ENCODE peak calls at places on chromosomes 7 and 10, in five cellular contexts. L is GM23338, S is substantia nigra, O is adrenal gland, H is uterus. J is an unnamed sample.

GRCh38 chr7:128274890-128275603 is 34.0 kb downstream of the LEP start:
- DNase-seq in H (no peak), S (no peak), L (no peak), O (no peak), J (no peak)

GRCh38 chr7:71077743-71078476 is 54.0 kb upstream of the GALNT17 start:
- DNase-seq in S (no peak), L (no peak), O (no peak), H (no peak), J (no peak)

GRCh38 chr7:42924223-42924877 is 7.6 kb downstream of the PSMA2 start:
- DNase-seq in O (no peak), L (no peak), H (no peak), S (no peak), J (no peak)

GRCh38 chr7:159152816-159153215 is 8.1 kb upstream of the VIPR2 start:
- DNase-seq in H (no peak), O (no peak), L (no peak), S (no peak), J (no peak)

GRCh38 chr10:15120523-15120922 is 23.4 kb downstream of the RPP38 start:
- DNase-seq in S (no peak), O (no peak), L (no peak), H (no peak), J (no peak)

GRCh38 chr7:6430271-6430940 is 17.3 kb downstream of the DAGLB start:
- DNase-seq in H (no peak), L (peak; percentile 59), S (no peak), O (no peak), J (no peak)

GRCh38 chr10:63537511-63537910 is 16.3 kb downstream of the REEP3 start:
- DNase-seq in H (no peak), O (no peak), S (no peak), L (no peak), J (no peak)

GRCh38 chr10:88792656-88793055 is 9.9 kb upstream of the LIPM start:
- DNase-seq in L (no peak), S (no peak), O (peak; percentile 30), H (no peak), J (peak; percentile 20)

GRCh38 chr10:84424731-84425165 is 96.4 kb downstream of the CCSER2 start:
- DNase-seq in S (peak; percentile 79), H (peak; percentile 91), L (peak; percentile 43), O (peak; percentile 76), J (peak; percentile 92)

GRCh38 chr7:1986366-1987083 is 246.2 kb downstream of the MAD1L1 start:
- DNase-seq in L (no peak), S (no peak), H (no peak), O (no peak), J (peak; percentile 7)

GRCh38 chr10:102931643-102932042 is 13.5 kb downstream of the CNNM2 start:
- DNase-seq in L (no peak), O (no peak), H (no peak), S (no peak), J (no peak)

GRCh38 chr10:94224656-94225055 is 138.1 kb downstream of the NOC3L start:
- DNase-seq in S (no peak), L (no peak), H (no peak), O (no peak), J (no peak)

GRCh38 chr7:113086431-113086888 is at the start of gene GPR85:
- DNase-seq in O (peak; percentile 30), L (peak; percentile 86), S (peak; percentile 4), H (peak; percentile 31), J (peak; percentile 50)

GRCh38 chr7:41847171-41847570 is 144.3 kb upstream of the INHBA start:
- DNase-seq in L (no peak), O (no peak), H (no peak), S (no peak), J (no peak)

GRCh38 chr7:88243345-88243909 is 23.6 kb upstream of the SRI start:
- DNase-seq in H (no peak), L (peak; percentile 78), O (peak; percentile 51), S (no peak), J (no peak)

GRCh38 chr10:76133597-76134255 is 702.3 kb downstream of the LRMDA start:
- DNase-seq in S (no peak), L (no peak), H (no peak), O (no peak), J (no peak)

GRCh38 chr10:116316533-116316932 is 7.7 kb upstream of the CCDC172 start:
- DNase-seq in L (no peak), O (no peak), S (no peak), H (no peak), J (no peak)

GRCh38 chr10:77837248-77837924 is 89.2 kb downstream of the DLG5 start:
- DNase-seq in H (no peak), L (peak; percentile 95), O (no peak), S (no peak), J (no peak)

GRCh38 chr10:87657370-87657769 is 2.3 kb upstream of the PAPSS2 start:
- DNase-seq in H (peak; percentile 58), O (peak; percentile 77), S (no peak), L (no peak), J (no peak)

GRCh38 chr10:125871341-125871740 is 9.8 kb downstream of the DHX32 start:
- DNase-seq in L (no peak), O (no peak), S (no peak), H (no peak), J (no peak)

GRCh38 chr7:158812684-158813083 is 16.6 kb downstream of the ESYT2 start:
- DNase-seq in H (no peak), O (no peak), L (no peak), S (no peak), J (no peak)

GRCh38 chr7:95593343-95593742 is 3.0 kb downstream of the PDK4 start:
- DNase-seq in H (no peak), S (no peak), O (no peak), L (no peak), J (no peak)
- H3K27ac ChIP-seq in H (peak overlapping the region; percentile 98), S (no peak overlapping the region), O (peak overlapping the region; percentile 94), L (no peak overlapping the region), J (peak overlapping the region; percentile 98)

GRCh38 chr7:13992621-13992982 is 3.1 kb upstream of the ETV1 start:
- DNase-seq in O (no peak), S (no peak), H (no peak), L (no peak), J (no peak)
- H3K27ac ChIP-seq in O (peak overlapping the region; percentile 87), S (no peak overlapping the region), H (peak overlapping the region; percentile 93), L (peak overlapping the region; percentile 96), J (peak overlapping the region; percentile 79)

DNA sequence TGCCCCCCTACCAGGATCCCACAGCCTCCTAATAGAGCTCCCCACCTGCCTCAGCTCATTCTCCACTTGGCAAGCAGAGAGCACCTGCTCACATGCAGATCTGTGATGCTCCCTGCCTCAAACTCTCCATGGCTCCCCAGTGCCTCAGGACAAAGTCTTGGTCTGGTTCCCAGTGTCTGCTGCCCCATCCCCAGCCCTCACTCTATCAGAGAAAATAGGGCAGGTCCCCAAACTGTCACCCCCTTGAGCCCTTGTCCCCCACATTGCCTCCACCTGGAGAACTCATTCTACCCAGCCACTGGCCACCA is 20.8 kb upstream of the ELN start:
- DNase-seq in H (no peak), L (no peak), O (no peak), S (no peak), J (no peak)
- H3K27ac ChIP-seq in H (no peak overlapping the region), L (no peak overlapping the region), O (no peak overlapping the region), S (no peak overlapping the region), J (no peak overlapping the region)

DNA sequence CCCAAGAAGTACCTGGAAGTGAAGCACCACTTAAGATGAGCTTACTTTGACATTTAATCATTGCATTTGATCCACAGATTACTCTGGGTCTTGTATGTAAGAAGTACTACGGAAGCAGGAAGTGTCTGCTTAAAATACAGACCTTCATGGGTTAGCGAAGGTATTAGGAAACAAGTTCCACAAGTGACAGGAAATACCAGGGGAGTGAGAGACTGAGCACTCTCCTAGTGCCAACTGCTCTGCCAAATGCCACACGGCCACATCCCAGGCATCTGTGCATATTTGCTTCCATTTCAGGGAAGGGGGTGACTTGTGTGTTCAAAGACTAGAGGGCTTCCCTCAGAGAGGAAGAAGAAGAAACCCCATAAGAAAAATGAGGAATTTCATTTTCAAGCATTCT is 57.2 kb upstream of the ANK3 start:
- DNase-seq in O (no peak), H (no peak), L (no peak), S (no peak), J (no peak)
- H3K27ac ChIP-seq in O (no peak overlapping the region), H (no peak overlapping the region), L (no peak overlapping the region), S (peak overlapping the region; percentile 20), J (peak overlapping the region; percentile 59)

DNA sequence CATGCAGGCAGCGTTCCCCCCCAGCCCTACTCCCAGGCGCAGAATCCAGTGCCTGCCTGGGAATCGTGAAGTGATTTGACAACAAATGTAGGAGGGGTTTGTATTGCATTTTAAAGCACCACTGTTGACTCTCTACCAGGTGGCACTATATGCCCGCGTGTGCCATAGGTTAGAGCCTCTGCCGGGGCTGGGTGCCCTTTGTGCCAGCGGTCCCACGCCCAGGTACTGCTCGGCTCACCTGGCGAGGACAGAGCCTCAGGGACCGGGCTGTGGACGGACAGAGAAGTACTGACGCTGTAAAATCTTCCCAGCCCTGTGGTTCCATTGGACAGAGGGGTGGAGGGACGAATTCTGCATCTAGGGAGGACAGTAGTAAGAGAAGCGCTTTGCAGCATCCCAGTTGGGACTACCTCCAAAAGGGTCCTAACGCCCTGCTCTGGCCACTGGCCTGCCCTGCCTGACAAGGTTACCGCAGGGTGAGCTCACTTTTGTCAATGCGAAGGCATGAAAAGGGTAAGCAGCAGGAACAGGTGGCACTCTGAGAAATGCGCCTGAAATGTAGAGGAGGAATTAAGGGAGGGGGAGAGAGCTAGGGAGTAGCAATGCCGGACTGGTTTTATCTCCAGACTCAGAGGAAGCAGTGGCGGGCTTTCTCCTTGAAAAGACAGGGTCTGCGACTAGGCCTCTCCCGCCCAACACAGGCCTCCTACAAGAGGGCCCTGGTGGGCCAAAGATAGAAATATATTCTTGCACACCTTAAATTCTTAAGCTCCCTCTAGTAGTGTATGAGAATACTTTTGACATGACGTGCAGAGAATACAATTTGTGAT is 858 bp upstream of the CACNA2D1 start:
- DNase-seq in O (no peak), H (peak; percentile 17), L (peak; percentile 60), S (peak; percentile 51), J (no peak)
- H3K27ac ChIP-seq in O (peak overlapping the region; percentile 85), H (peak overlapping the region; percentile 87), L (no peak overlapping the region), S (peak overlapping the region; percentile 89), J (peak overlapping the region; percentile 99)

DNA sequence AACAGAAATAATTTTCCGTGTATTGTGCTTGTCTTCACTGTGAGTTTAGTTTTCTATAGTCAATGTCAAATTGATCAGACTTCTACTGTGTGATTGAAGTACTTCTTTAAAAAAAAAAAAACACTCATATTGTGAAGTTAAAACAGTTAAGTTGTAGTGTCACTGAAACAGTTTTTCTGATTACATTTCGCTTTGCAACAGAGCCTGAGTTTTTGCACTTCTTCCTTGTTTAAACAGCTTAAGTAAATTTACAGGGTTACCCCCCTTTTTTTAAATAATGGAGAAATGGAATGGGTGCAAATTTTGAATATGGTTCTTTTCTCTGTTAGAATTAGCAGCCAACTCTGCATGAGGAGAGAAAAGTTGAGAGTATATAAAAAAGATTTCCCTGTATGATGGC is 117.3 kb downstream of the VTI1A start:
- DNase-seq in O (no peak), H (no peak), S (no peak), L (no peak), J (no peak)
- H3K27ac ChIP-seq in O (no peak overlapping the region), H (no peak overlapping the region), S (no peak overlapping the region), L (peak overlapping the region; percentile 29), J (no peak overlapping the region)

DNA sequence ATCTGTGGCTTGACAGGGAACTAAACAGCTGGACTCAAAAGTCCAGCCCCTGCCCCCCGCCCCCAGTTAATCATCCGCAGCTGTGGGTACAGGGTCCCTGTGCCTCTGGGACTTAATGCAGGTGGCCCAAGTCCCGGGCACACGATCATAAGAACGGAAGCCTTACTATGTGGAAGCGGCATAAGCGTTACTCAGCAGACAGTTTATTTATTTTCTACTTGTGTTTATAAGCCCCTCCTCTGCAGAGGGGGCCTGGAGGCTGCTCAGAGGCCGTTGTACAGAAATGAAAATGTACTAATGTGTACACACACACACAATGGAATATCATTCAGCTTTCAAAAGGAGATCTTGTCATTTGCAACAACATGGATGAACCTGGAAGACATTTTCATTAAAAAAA is 158.0 kb upstream of the TNS3 start:
- DNase-seq in L (no peak), O (no peak), H (no peak), S (no peak), J (no peak)
- H3K27ac ChIP-seq in L (no peak overlapping the region), O (no peak overlapping the region), H (no peak overlapping the region), S (no peak overlapping the region), J (no peak overlapping the region)